ENCODE peak calls at places on chromosomes 7 and 10, in nine cellular contexts. One of them, this sample, is unnamed.

GRCh38 chr7:97835296-97836138 is 36.7 kb downstream of the ASNS start:
- DNase-seq in HCT116: peak; percentile 50
- DNase-seq in stomach: peak; percentile 71
- DNase-seq in lower leg skin: no peak
- DNase-seq in body of pancreas: peak; percentile 75
- DNase-seq in A549: peak; percentile 67
- DNase-seq in suprapubic skin: no peak
- DNase-seq in gastrocnemius medialis: peak; percentile 18
- DNase-seq in prostate gland: peak; percentile 33
- DNase-seq in this sample: peak; percentile 74

GRCh38 chr7:43700059-43700501 is 29.2 kb downstream of the COA1 start:
- DNase-seq in lower leg skin: no peak
- DNase-seq in prostate gland: no peak
- DNase-seq in stomach: no peak
- DNase-seq in HCT116: peak; percentile 31
- DNase-seq in A549: peak; percentile 56
- DNase-seq in suprapubic skin: no peak
- DNase-seq in gastrocnemius medialis: no peak
- DNase-seq in body of pancreas: no peak
- DNase-seq in this sample: peak; percentile 68

GRCh38 chr7:129843365-129843898 is 109.3 kb downstream of the UBE2H start:
- DNase-seq in suprapubic skin: no peak
- DNase-seq in lower leg skin: no peak
- DNase-seq in gastrocnemius medialis: no peak
- DNase-seq in prostate gland: no peak
- DNase-seq in stomach: no peak
- DNase-seq in A549: no peak
- DNase-seq in HCT116: no peak
- DNase-seq in body of pancreas: no peak
- DNase-seq in this sample: no peak

GRCh38 chr7:110283056-110283455 is 807.9 kb upstream of the LRRN3 start:
- DNase-seq in gastrocnemius medialis: no peak
- DNase-seq in lower leg skin: no peak
- DNase-seq in A549: no peak
- DNase-seq in prostate gland: peak; percentile 78
- DNase-seq in body of pancreas: no peak
- DNase-seq in stomach: no peak
- DNase-seq in suprapubic skin: no peak
- DNase-seq in HCT116: no peak
- DNase-seq in this sample: no peak

GRCh38 chr10:132564249-132564605 is 26.6 kb downstream of the INPP5A start:
- DNase-seq in stomach: no peak
- DNase-seq in HCT116: no peak
- DNase-seq in body of pancreas: no peak
- DNase-seq in suprapubic skin: no peak
- DNase-seq in lower leg skin: no peak
- DNase-seq in prostate gland: no peak
- DNase-seq in gastrocnemius medialis: no peak
- DNase-seq in A549: no peak
- DNase-seq in this sample: no peak

GRCh38 chr10:4677296-4678021 is 148.5 kb upstream of the AKR1E2 start:
- DNase-seq in A549: peak; percentile 88
- DNase-seq in stomach: no peak
- DNase-seq in suprapubic skin: no peak
- DNase-seq in gastrocnemius medialis: no peak
- DNase-seq in body of pancreas: no peak
- DNase-seq in HCT116: no peak
- DNase-seq in lower leg skin: no peak
- DNase-seq in prostate gland: no peak
- DNase-seq in this sample: no peak

GRCh38 chr7:130286881-130287280 is 6.1 kb upstream of the CPA4 start:
- DNase-seq in suprapubic skin: no peak
- DNase-seq in A549: no peak
- DNase-seq in gastrocnemius medialis: no peak
- DNase-seq in lower leg skin: peak; percentile 68
- DNase-seq in body of pancreas: peak; percentile 63
- DNase-seq in prostate gland: no peak
- DNase-seq in HCT116: no peak
- DNase-seq in stomach: no peak
- DNase-seq in this sample: no peak

GRCh38 chr7:82677064-82677463 is 233.5 kb upstream of the CACNA2D1 start:
- DNase-seq in prostate gland: no peak
- DNase-seq in HCT116: no peak
- DNase-seq in gastrocnemius medialis: no peak
- DNase-seq in suprapubic skin: no peak
- DNase-seq in A549: no peak
- DNase-seq in lower leg skin: no peak
- DNase-seq in body of pancreas: no peak
- DNase-seq in stomach: no peak
- DNase-seq in this sample: no peak

DNA sequence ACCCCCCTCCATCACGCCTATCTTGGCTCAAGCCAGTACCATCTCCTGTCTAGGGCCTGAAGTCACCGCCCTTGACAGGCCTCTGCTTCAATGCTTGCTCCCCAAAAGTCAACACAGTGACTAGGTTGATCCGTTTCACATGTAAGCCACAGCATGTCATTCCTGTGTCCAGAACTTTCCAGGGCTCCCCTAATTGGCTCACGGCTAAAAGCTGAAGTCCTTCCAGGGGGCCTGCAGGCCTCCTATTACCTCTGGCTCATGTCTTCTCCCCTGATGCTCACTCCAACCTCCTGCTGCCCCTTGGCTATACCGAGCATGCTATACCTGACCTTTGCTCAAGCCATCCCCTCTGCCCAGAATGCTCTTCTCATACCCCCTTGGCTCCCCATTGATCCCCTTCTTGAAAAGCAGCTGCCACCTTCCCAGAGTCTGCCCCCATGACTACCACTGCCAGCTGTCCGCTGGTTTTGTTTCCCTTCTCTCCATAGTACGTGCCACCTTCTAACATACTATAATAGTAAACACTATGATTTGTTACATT is 39.1 kb downstream of the CPXM2 start:
- DNase-seq in gastrocnemius medialis: no peak
- DNase-seq in stomach: no peak
- DNase-seq in lower leg skin: peak; percentile 46
- DNase-seq in prostate gland: no peak
- DNase-seq in body of pancreas: no peak
- DNase-seq in suprapubic skin: no peak
- DNase-seq in A549: no peak
- DNase-seq in HCT116: no peak
- DNase-seq in this sample: no peak
- TF ChIP-seq CTCF in gastrocnemius medialis: no peak
- TF ChIP-seq CTCF in stomach: no peak
- TF ChIP-seq CTCF in lower leg skin: no peak
- TF ChIP-seq CTCF in prostate gland: no peak
- TF ChIP-seq CTCF in body of pancreas: no peak
- TF ChIP-seq CTCF in suprapubic skin: no peak
- TF ChIP-seq CTCF in A549: no peak
- TF ChIP-seq CTCF in HCT116: no peak
- TF ChIP-seq CTCF in this sample: no peak

DNA sequence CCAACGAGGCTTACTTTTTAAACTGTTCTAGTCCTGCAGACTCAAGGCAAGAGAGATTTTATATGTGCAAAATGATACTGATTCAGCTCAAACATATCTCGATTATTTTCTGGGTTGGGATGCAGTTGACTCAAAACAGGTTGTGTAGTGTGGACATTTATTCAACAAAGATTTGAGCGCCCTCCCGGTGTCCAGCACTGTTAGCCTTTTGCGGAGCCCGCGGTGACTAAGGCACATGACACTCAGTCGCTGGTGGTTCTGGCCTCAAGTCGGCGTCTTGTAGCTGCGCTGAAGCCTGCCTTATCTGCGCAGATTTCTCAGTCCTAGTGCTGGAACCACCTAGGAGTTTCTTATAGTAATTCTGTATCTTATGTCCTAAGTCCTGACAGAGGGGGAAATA is 938 bp upstream of the CADPS2 start:
- DNase-seq in stomach: peak; percentile 78
- DNase-seq in prostate gland: peak; percentile 79
- DNase-seq in body of pancreas: peak; percentile 72
- DNase-seq in gastrocnemius medialis: no peak
- DNase-seq in suprapubic skin: peak; percentile 86
- DNase-seq in lower leg skin: peak; percentile 90
- DNase-seq in HCT116: peak; percentile 51
- DNase-seq in A549: peak; percentile 54
- DNase-seq in this sample: no peak
- H3K4me3 ChIP-seq in stomach: peak overlapping the region; percentile 68
- H3K4me3 ChIP-seq in prostate gland: peak overlapping the region; percentile 77
- H3K4me3 ChIP-seq in body of pancreas: peak overlapping the region; percentile 93
- H3K4me3 ChIP-seq in gastrocnemius medialis: peak overlapping the region; percentile 65
- H3K4me3 ChIP-seq in suprapubic skin: peak overlapping the region; percentile 76
- H3K4me3 ChIP-seq in lower leg skin: no peak overlapping the region
- H3K4me3 ChIP-seq in HCT116: peak overlapping the region; percentile 76
- H3K4me3 ChIP-seq in A549: peak overlapping the region; percentile 64
- H3K4me3 ChIP-seq in this sample: no peak overlapping the region

GRCh38 chr10:127907411-127908105 is 655 bp downstream of the PTPRE start:
- DNase-seq in lower leg skin: peak; percentile 90
- DNase-seq in suprapubic skin: peak; percentile 80
- DNase-seq in stomach: peak; percentile 47
- DNase-seq in body of pancreas: no peak
- DNase-seq in prostate gland: no peak
- DNase-seq in gastrocnemius medialis: no peak
- DNase-seq in A549: no peak
- DNase-seq in HCT116: no peak
- DNase-seq in this sample: peak; percentile 26

GRCh38 chr10:127908106-127908957 is 1.4 kb downstream of the PTPRE start:
- DNase-seq in A549: no peak
- DNase-seq in gastrocnemius medialis: no peak
- DNase-seq in body of pancreas: peak; percentile 23
- DNase-seq in HCT116: peak; percentile 87
- DNase-seq in stomach: no peak
- DNase-seq in suprapubic skin: peak; percentile 55
- DNase-seq in lower leg skin: peak; percentile 75
- DNase-seq in prostate gland: no peak
- DNase-seq in this sample: no peak

GRCh38 chr10:127904931-127905622 is 1.8 kb upstream of the PTPRE start:
- DNase-seq in lower leg skin: peak; percentile 66
- DNase-seq in HCT116: no peak
- DNase-seq in A549: no peak
- DNase-seq in body of pancreas: no peak
- DNase-seq in gastrocnemius medialis: no peak
- DNase-seq in suprapubic skin: peak; percentile 57
- DNase-seq in prostate gland: no peak
- DNase-seq in stomach: no peak
- DNase-seq in this sample: no peak

GRCh38 chr10:127905623-127906261 is 1.2 kb upstream of the PTPRE start:
- DNase-seq in HCT116: no peak
- DNase-seq in stomach: no peak
- DNase-seq in prostate gland: no peak
- DNase-seq in body of pancreas: no peak
- DNase-seq in lower leg skin: peak; percentile 58
- DNase-seq in suprapubic skin: peak; percentile 71
- DNase-seq in gastrocnemius medialis: no peak
- DNase-seq in A549: no peak
- DNase-seq in this sample: peak; percentile 26

DNA sequence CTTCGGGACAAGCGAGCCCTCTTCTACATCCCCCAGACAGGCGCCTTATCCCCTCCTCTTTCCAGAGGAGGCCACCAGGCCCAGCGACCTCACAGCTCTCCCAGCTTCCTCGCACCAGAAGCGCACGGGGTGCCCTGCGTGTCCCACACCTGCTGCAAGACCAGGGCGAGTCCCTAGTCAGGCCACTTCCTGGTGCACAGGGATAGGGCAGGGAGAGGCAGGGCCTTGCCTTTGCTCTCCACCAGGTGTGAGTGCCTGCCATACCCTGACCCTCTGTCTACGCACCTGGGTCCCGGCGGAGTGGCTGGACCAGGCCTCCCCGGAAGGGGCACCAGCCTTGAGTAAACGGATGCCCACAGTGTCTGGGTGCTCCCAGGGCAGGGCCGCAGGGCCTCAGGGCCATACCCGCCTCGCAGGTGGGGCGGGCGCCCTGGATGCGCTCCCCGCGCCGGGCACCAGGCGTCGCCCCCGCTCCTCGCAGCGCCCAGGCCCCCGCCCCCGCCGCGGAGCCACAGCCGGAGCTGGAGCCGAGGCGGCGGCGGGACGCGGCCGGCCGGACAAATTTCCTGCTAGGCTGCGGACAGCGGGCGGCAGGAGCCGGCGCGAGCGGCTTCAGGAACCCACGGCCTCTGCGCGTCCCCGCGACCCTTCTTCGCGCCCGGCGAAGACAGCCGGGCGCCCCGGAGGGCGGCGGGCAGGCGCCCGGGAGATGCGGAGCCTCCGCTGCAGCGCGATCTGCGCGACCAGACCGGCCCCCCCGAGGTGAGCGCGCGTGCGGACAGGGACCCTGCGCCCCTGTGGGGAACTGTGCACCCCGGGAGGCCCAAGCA is at the start of gene PTPRE:
- DNase-seq in lower leg skin: peak; percentile 90
- DNase-seq in body of pancreas: peak; percentile 57
- DNase-seq in gastrocnemius medialis: no peak
- DNase-seq in A549: peak; percentile 44
- DNase-seq in prostate gland: peak; percentile 48
- DNase-seq in suprapubic skin: no peak
- DNase-seq in stomach: peak; percentile 83
- DNase-seq in HCT116: peak; percentile 40
- DNase-seq in this sample: peak; percentile 89
- TF ChIP-seq POLR2A in lower leg skin: no peak
- TF ChIP-seq POLR2A in body of pancreas: no peak
- TF ChIP-seq POLR2A in gastrocnemius medialis: peak; percentile 32
- TF ChIP-seq POLR2A in A549: no peak
- TF ChIP-seq POLR2A in prostate gland: no peak
- TF ChIP-seq POLR2A in suprapubic skin: no peak
- TF ChIP-seq POLR2A in stomach: no peak
- TF ChIP-seq POLR2A in HCT116: no peak
- TF ChIP-seq POLR2A in this sample: no peak

DNA sequence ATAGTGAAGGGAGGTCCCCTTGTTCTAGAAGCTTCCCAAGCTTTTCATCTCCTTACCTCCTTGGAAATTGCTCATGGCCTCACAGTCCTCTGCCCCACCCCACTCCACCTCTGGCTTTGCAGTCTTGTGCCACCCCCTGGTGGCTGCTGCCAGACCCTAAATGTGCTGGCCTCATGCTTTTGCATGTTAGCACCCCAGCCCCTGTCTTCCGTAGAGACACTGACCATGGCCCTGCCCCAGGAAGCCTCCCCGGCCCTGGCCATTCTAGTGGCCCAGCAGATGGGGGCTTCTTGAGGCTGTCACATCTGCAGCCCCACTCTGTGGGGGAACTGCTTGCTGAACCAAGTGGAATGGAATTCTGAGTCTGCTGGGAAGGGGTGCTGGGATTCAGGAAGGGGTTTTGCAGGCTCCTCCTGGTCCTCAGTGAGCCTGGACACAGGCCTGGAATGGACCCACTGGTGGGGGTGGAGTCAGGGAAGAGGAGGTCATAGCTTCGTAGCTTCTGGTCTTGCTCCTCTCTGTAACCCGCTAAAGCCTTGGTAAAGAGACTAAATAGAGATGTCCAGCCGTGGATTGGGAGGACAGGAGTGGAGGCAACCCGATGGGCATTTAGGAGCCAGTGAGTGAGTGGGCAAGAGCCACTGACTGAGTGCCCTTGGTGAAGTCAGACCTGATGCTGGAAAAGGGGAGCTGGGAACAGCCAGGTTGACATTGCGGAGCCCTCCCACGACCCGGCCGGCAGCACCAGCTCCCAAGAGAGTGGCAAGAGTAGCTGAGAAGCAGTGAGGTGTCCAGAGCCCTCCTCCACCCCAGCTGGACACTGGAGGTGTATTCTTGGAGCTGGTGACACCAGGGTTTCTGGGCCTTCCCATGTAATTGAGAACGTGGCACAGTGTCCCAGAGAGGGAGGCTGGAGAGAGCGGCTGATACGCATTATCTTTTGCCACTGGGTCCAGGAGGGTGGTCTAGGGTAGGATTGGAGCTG is 20.9 kb downstream of the RAMP3 start:
- DNase-seq in HCT116: peak; percentile 7
- DNase-seq in suprapubic skin: peak; percentile 64
- DNase-seq in body of pancreas: no peak
- DNase-seq in prostate gland: no peak
- DNase-seq in lower leg skin: no peak
- DNase-seq in A549: peak; percentile 25
- DNase-seq in gastrocnemius medialis: peak; percentile 2
- DNase-seq in stomach: no peak
- DNase-seq in this sample: peak; percentile 55
- TF ChIP-seq CTCF in HCT116: peak; percentile 39
- TF ChIP-seq CTCF in suprapubic skin: no peak
- TF ChIP-seq CTCF in body of pancreas: no peak
- TF ChIP-seq CTCF in prostate gland: no peak
- TF ChIP-seq CTCF in lower leg skin: no peak
- TF ChIP-seq CTCF in A549: no peak
- TF ChIP-seq CTCF in gastrocnemius medialis: no peak
- TF ChIP-seq CTCF in stomach: no peak
- TF ChIP-seq CTCF in this sample: peak; percentile 53

This sample was measured in NB4.